ENCODE peak calls at places on chromosome 22, in five cellular contexts. One of them, this sample, is unnamed.

GRCh38 chr22:50306753-50307749 is at the start of gene PLXNB2:
- DNase-seq in activated CD4-positive, alpha-beta T cell treated with anti-CD3 and anti-CD28 coated beads, Interleukin-2, amount 50 U/mL, for 24 hours: no peak
- DNase-seq in fibroblast of mammary gland: peak; percentile 74
- DNase-seq in tibial artery: peak; percentile 91
- DNase-seq in NCI-H2171: peak; percentile 77
- DNase-seq in this sample: no peak

GRCh38 chr22:46263208-46263575 is at the start of gene PKDREJ:
- DNase-seq in activated CD4-positive, alpha-beta T cell treated with anti-CD3 and anti-CD28 coated beads, Interleukin-2, amount 50 U/mL, for 24 hours: no peak
- DNase-seq in fibroblast of mammary gland: no peak
- DNase-seq in tibial artery: peak; percentile 64
- DNase-seq in NCI-H2171: no peak
- DNase-seq in this sample: no peak

GRCh38 chr22:29470159-29470855 is 9.7 kb upstream of the NEFH start:
- DNase-seq in activated CD4-positive, alpha-beta T cell treated with anti-CD3 and anti-CD28 coated beads, Interleukin-2, amount 50 U/mL, for 24 hours: peak; percentile 49
- DNase-seq in fibroblast of mammary gland: peak; percentile 26
- DNase-seq in tibial artery: no peak
- DNase-seq in NCI-H2171: peak; percentile 77
- DNase-seq in this sample: peak; percentile 79

GRCh38 chr22:44026630-44027511 is 2.8 kb downstream of the PARVB start:
- DNase-seq in activated CD4-positive, alpha-beta T cell treated with anti-CD3 and anti-CD28 coated beads, Interleukin-2, amount 50 U/mL, for 24 hours: peak; percentile 46
- DNase-seq in fibroblast of mammary gland: peak; percentile 42
- DNase-seq in tibial artery: peak; percentile 86
- DNase-seq in NCI-H2171: no peak
- DNase-seq in this sample: no peak

GRCh38 chr22:23743303-23743705 is 7.6 kb downstream of the ZNF70 start:
- DNase-seq in activated CD4-positive, alpha-beta T cell treated with anti-CD3 and anti-CD28 coated beads, Interleukin-2, amount 50 U/mL, for 24 hours: no peak
- DNase-seq in fibroblast of mammary gland: no peak
- DNase-seq in tibial artery: no peak
- DNase-seq in NCI-H2171: peak; percentile 19
- DNase-seq in this sample: no peak

GRCh38 chr22:17742528-17742902 is 31.8 kb downstream of the BID start:
- DNase-seq in activated CD4-positive, alpha-beta T cell treated with anti-CD3 and anti-CD28 coated beads, Interleukin-2, amount 50 U/mL, for 24 hours: peak; percentile 63
- DNase-seq in fibroblast of mammary gland: peak; percentile 79
- DNase-seq in tibial artery: no peak
- DNase-seq in NCI-H2171: peak; percentile 57
- DNase-seq in this sample: peak; percentile 88

GRCh38 chr22:19448739-19449421 is 1.4 kb upstream of the C22orf39 start:
- DNase-seq in activated CD4-positive, alpha-beta T cell treated with anti-CD3 and anti-CD28 coated beads, Interleukin-2, amount 50 U/mL, for 24 hours: peak; percentile 51
- DNase-seq in fibroblast of mammary gland: no peak
- DNase-seq in tibial artery: no peak
- DNase-seq in NCI-H2171: no peak
- DNase-seq in this sample: no peak

GRCh38 chr22:37148031-37148651 is 1.6 kb downstream of the IL2RB start:
- DNase-seq in activated CD4-positive, alpha-beta T cell treated with anti-CD3 and anti-CD28 coated beads, Interleukin-2, amount 50 U/mL, for 24 hours: no peak
- DNase-seq in fibroblast of mammary gland: no peak
- DNase-seq in tibial artery: no peak
- DNase-seq in NCI-H2171: no peak
- DNase-seq in this sample: no peak

GRCh38 chr22:42630901-42631602 is 9.3 kb downstream of the ATP5MGL start:
- DNase-seq in activated CD4-positive, alpha-beta T cell treated with anti-CD3 and anti-CD28 coated beads, Interleukin-2, amount 50 U/mL, for 24 hours: no peak
- DNase-seq in fibroblast of mammary gland: no peak
- DNase-seq in tibial artery: no peak
- DNase-seq in NCI-H2171: no peak
- DNase-seq in this sample: no peak

GRCh38 chr22:36913431-36914382 is at the start of gene CSF2RB:
- DNase-seq in activated CD4-positive, alpha-beta T cell treated with anti-CD3 and anti-CD28 coated beads, Interleukin-2, amount 50 U/mL, for 24 hours: no peak
- DNase-seq in fibroblast of mammary gland: no peak
- DNase-seq in tibial artery: peak; percentile 70
- DNase-seq in NCI-H2171: no peak
- DNase-seq in this sample: no peak

GRCh38 chr22:42773161-42773560 is 52.5 kb upstream of the A4GALT start:
- DNase-seq in activated CD4-positive, alpha-beta T cell treated with anti-CD3 and anti-CD28 coated beads, Interleukin-2, amount 50 U/mL, for 24 hours: no peak
- DNase-seq in fibroblast of mammary gland: no peak
- DNase-seq in tibial artery: no peak
- DNase-seq in NCI-H2171: no peak
- DNase-seq in this sample: no peak

GRCh38 chr22:49101225-49101624 is 726.4 kb downstream of the BRD1 start:
- DNase-seq in activated CD4-positive, alpha-beta T cell treated with anti-CD3 and anti-CD28 coated beads, Interleukin-2, amount 50 U/mL, for 24 hours: no peak
- DNase-seq in fibroblast of mammary gland: no peak
- DNase-seq in tibial artery: no peak
- DNase-seq in NCI-H2171: no peak
- DNase-seq in this sample: no peak

GRCh38 chr22:40044870-40045834 is 50.4 kb downstream of the FAM83F start:
- DNase-seq in activated CD4-positive, alpha-beta T cell treated with anti-CD3 and anti-CD28 coated beads, Interleukin-2, amount 50 U/mL, for 24 hours: peak; percentile 59
- DNase-seq in fibroblast of mammary gland: peak; percentile 22
- DNase-seq in tibial artery: peak; percentile 77
- DNase-seq in NCI-H2171: peak; percentile 51
- DNase-seq in this sample: peak; percentile 52

GRCh38 chr22:17769716-17770082 is 4.6 kb downstream of the BID start:
- DNase-seq in activated CD4-positive, alpha-beta T cell treated with anti-CD3 and anti-CD28 coated beads, Interleukin-2, amount 50 U/mL, for 24 hours: no peak
- DNase-seq in fibroblast of mammary gland: no peak
- DNase-seq in tibial artery: no peak
- DNase-seq in NCI-H2171: no peak
- DNase-seq in this sample: no peak

This sample was measured in T47D.